ENCODE peak calls at places on chromosomes 4 and X, in seven cellular contexts. C is foreskin fibroblast; K is stimulated activated CD4-positive, alpha-beta T cell treated with anti-CD3 and anti-CD28 coated beads, Interleukin-15, amount 100 ng/mL, for 1 hour; M is activated naive CD4-positive, alpha-beta T cell treated with anti-CD3 and anti-CD28 coated beads for 36 hours; F is endothelial cell; T is astrocyte of the spinal cord; G is transverse colon. Q is an unnamed sample.

GRCh38 chrX:12946838-12947544 is 27.9 kb upstream of the TMSB4X start:
- DNase-seq in C (peak), K (peak), M (peak), F (peak), T (peak), G (peak), Q (peak)

GRCh38 chr4:110669663-110670062 is 46.8 kb upstream of the PITX2 start:
- DNase-seq in C (no peak), K (no peak), M (no peak), F (no peak), T (no peak), G (peak), Q (no peak)

GRCh38 chr4:21415728-21416127 is 532.8 kb downstream of the KCNIP4 start:
- DNase-seq in C (no peak), K (no peak), M (no peak), F (no peak), T (no peak), G (no peak), Q (no peak)

GRCh38 chr4:124321370-124321769 is 391.2 kb downstream of the ANKRD50 start:
- DNase-seq in C (peak), K (no peak), M (no peak), F (no peak), T (peak), G (no peak), Q (no peak)

GRCh38 chrX:106802063-106802387 is 448 bp upstream of the TBC1D8B start:
- DNase-seq in C (peak), K (no peak), M (no peak), F (no peak), T (no peak), G (no peak), Q (no peak)

GRCh38 chr4:169810325-169811323 is 52.9 kb upstream of the HPF1 start:
- DNase-seq in C (peak), K (no peak), M (peak), F (peak), T (peak), G (peak), Q (peak)

GRCh38 chr4:4574792-4575191 is 32.9 kb upstream of the STX18 start:
- DNase-seq in C (peak), K (no peak), M (no peak), F (no peak), T (peak), G (peak), Q (peak)

GRCh38 chr4:2341261-2341841 is 77.1 kb downstream of the ZFYVE28 start:
- DNase-seq in C (no peak), K (no peak), M (peak), F (peak), T (no peak), G (no peak), Q (no peak)

GRCh38 chrX:104156630-104157529 is at the start of gene SLC25A53:
- DNase-seq in C (peak), K (peak), M (peak), F (peak), T (peak), G (peak), Q (peak)

GRCh38 chr4:23686169-23686903 is 203.5 kb downstream of the PPARGC1A start:
- DNase-seq in C (no peak), K (no peak), M (no peak), F (no peak), T (no peak), G (no peak), Q (no peak)

GRCh38 chrX:140440891-140441290 is 64.0 kb downstream of the SOX3 start:
- DNase-seq in C (no peak), K (no peak), M (no peak), F (peak), T (peak), G (no peak), Q (no peak)

GRCh38 chrX:40746536-40746935 is 11.2 kb upstream of the MED14 start:
- DNase-seq in C (no peak), K (no peak), M (no peak), F (no peak), T (no peak), G (no peak), Q (no peak)

GRCh38 chr4:87073570-87074470 is 139.0 kb downstream of the AFF1 start:
- DNase-seq in C (no peak), K (no peak), M (peak), F (no peak), T (peak), G (peak), Q (no peak)

GRCh38 chrX:152904151-152905080 is 6.5 kb downstream of the ZNF185 start:
- DNase-seq in C (peak), K (no peak), M (peak), F (peak), T (peak), G (peak), Q (no peak)

GRCh38 chrX:13120017-13120416 is 75.6 kb upstream of the FAM9C start:
- DNase-seq in C (no peak), K (no peak), M (no peak), F (no peak), T (peak), G (peak), Q (no peak)

GRCh38 chr4:143558823-143559756 is 45.6 kb downstream of the SMARCA5 start:
- DNase-seq in C (peak), K (peak), M (peak), F (peak), T (peak), G (peak), Q (peak)

GRCh38 chr4:74874785-74875367 is 58.0 kb upstream of the PARM1 start:
- DNase-seq in C (peak), K (no peak), M (peak), F (peak), T (peak), G (no peak), Q (peak)

GRCh38 chr4:140575489-140575888 is 6.7 kb upstream of the UCP1 start:
- DNase-seq in C (no peak), K (no peak), M (no peak), F (no peak), T (no peak), G (no peak), Q (no peak)

GRCh38 chrX:154074199-154074598 is 23.3 kb downstream of the MECP2 start:
- DNase-seq in C (peak), K (no peak), M (no peak), F (no peak), T (peak), G (no peak), Q (peak)

Q was measured in fibroblast of the conjunctiva.